ENCODE peak calls at places on chromosomes 16 and 17, in five cellular contexts. R, O, M, D and F are unnamed samples. For H3K4me1, the result is how much of the 10 kb centered on the place peaks cover.

GRCh38 chr17:1000597-1001490 is 3.9 kb downstream of the TIMM22 start:
- DNase-seq in R (no peak), O (no peak), M (no peak), D (peak), F (peak)

GRCh38 chr17:34066528-34066927 is 188.6 kb upstream of the CCL2 start:
- DNase-seq in R (no peak), O (no peak), M (peak), D (no peak), F (no peak)

GRCh38 chr16:26645629-26646028 is 421.1 kb upstream of the C16orf82 start:
- DNase-seq in R (peak), O (no peak), M (peak), D (no peak), F (no peak)

GRCh38 chr16:6629110-6629509 is 703.5 kb upstream of the RBFOX1 start:
- DNase-seq in R (no peak), O (peak), M (no peak), D (no peak), F (no peak)

GRCh38 chr16:9797306-9797705 is 384.9 kb downstream of the GRIN2A start:
- DNase-seq in R (no peak), O (no peak), M (no peak), D (no peak), F (peak)

GRCh38 chr17:58968662-58969061 is 138.0 kb downstream of the TRIM37 start:
- DNase-seq in R (no peak), O (no peak), M (no peak), D (peak), F (no peak)

GRCh38 chr16:67021321-67021720 is 7.6 kb upstream of the CBFB start:
- DNase-seq in R (no peak), O (no peak), M (no peak), D (no peak), F (no peak)

GRCh38 chr17:44086364-44087311 is 16.1 kb downstream of the G6PC3 start:
- DNase-seq in R (no peak), O (no peak), M (no peak), D (peak), F (peak)

GRCh38 chr17:44966348-44967025 is 1.6 kb downstream of the C1QL1 start:
- DNase-seq in R (no peak), O (no peak), M (no peak), D (no peak), F (no peak)

GRCh38 chr16:2708955-2709587 is 11.0 kb downstream of the PRSS27 start:
- DNase-seq in R (no peak), O (no peak), M (no peak), D (no peak), F (no peak)

GRCh38 chr16:2707368-2708289 is 12.4 kb downstream of the PRSS27 start:
- DNase-seq in R (no peak), O (no peak), M (no peak), D (no peak), F (no peak)

GRCh38 chr16:2709588-2709984 is 10.4 kb downstream of the PRSS27 start:
- DNase-seq in R (no peak), O (no peak), M (no peak), D (no peak), F (no peak)

GRCh38 chr16:2706611-2707311 is 13.3 kb downstream of the PRSS27 start:
- DNase-seq in R (no peak), O (no peak), M (no peak), D (no peak), F (no peak)

DNA sequence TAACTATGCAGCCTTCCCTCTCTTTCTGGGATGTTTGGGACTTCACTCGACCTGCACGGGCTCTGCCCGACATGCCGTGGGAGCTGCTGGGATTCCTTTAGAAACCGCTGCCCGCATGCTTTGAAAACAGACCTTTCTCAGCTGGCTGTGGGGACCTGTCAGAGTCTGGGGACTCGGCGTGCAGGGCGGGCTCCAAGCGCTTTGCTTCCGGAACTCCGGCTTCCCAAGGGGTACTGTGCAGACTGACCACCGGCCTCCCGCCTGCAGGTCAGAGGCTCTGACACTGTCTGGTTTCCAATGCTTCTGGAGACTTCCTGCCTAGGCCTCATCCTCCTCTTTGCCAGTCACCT is 11.8 kb downstream of the PRSS27 start:
- DNase-seq in R (no peak), O (no peak), M (no peak), D (no peak), F (no peak)
- H3K4me1 ChIP-seq in R (under half), O (under half), M (under half), D (under half), F (under half)

GRCh38 chr16:27781195-27781524 is 231.2 kb downstream of the KATNIP start:
- DNase-seq in R (no peak), O (no peak), M (no peak), D (peak), F (no peak)

GRCh38 chr16:27780468-27781194 is 230.7 kb downstream of the KATNIP start:
- DNase-seq in R (no peak), O (no peak), M (no peak), D (no peak), F (no peak)

GRCh38 chr16:27778171-27778925 is 228.4 kb downstream of the KATNIP start:
- DNase-seq in R (no peak), O (no peak), M (no peak), D (no peak), F (no peak)

GRCh38 chr16:27778926-27779570 is 229.1 kb downstream of the KATNIP start:
- DNase-seq in R (no peak), O (no peak), M (no peak), D (no peak), F (no peak)

DNA sequence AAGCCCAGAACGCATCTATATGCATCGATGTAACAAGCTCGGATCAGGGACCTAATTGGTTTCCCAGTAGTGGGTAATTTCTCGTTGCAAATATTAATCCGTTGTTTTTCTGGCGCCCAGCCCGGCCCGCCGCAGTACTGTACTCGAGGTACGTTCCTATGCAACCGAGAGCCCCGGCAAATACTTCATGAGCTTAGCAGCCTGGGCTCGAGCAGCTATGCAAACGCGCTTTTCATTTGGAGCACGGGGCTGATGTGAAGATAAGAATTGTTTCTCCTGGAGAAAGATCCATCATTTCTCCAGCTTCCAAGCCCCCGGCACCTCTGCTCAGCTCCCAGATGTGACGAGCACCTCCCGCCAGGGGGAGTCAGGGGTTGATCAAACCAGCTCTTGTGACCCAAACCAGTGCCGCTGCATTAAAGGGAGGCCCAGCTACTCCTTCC is 229.8 kb downstream of the KATNIP start:
- DNase-seq in R (no peak), O (peak), M (no peak), D (peak), F (no peak)
- TF ChIP-seq CTCF in R (no peak), O (peak), M (peak), D (peak), F (peak)

GRCh38 chr16:25007284-25007984 is 7.7 kb downstream of the ARHGAP17 start:
- DNase-seq in R (no peak), O (no peak), M (no peak), D (peak), F (no peak)

GRCh38 chr16:25011891-25012499 is 3.2 kb downstream of the ARHGAP17 start:
- DNase-seq in R (no peak), O (no peak), M (no peak), D (no peak), F (no peak)

GRCh38 chr16:25012525-25012991 is 2.6 kb downstream of the ARHGAP17 start:
- DNase-seq in R (no peak), O (no peak), M (no peak), D (peak), F (peak)

GRCh38 chr16:25010542-25010941 is 4.6 kb downstream of the ARHGAP17 start:
- DNase-seq in R (no peak), O (no peak), M (no peak), D (no peak), F (no peak)

GRCh38 chr16:25009822-25010221 is 5.3 kb downstream of the ARHGAP17 start:
- DNase-seq in R (no peak), O (no peak), M (no peak), D (peak), F (no peak)
- H3K4me1 ChIP-seq in R (under half), O (under half), M (half or more), D (under half), F (under half)

GRCh38 chr16:51134269-51134812 is 16.7 kb downstream of the SALL1 start:
- DNase-seq in R (no peak), O (no peak), M (no peak), D (peak), F (no peak)

GRCh38 chr16:51133691-51134090 is 17.4 kb downstream of the SALL1 start:
- DNase-seq in R (no peak), O (no peak), M (no peak), D (no peak), F (no peak)

GRCh38 chr16:51137097-51137496 is 14.0 kb downstream of the SALL1 start:
- DNase-seq in R (no peak), O (no peak), M (no peak), D (no peak), F (no peak)

GRCh38 chr16:51133130-51133529 is 17.9 kb downstream of the SALL1 start:
- DNase-seq in R (no peak), O (no peak), M (no peak), D (no peak), F (no peak)

GRCh38 chr16:51134876-51135275 is 16.2 kb downstream of the SALL1 start:
- DNase-seq in R (no peak), O (no peak), M (no peak), D (no peak), F (no peak)
- TF ChIP-seq CTCF in R (no peak), O (no peak), M (no peak), D (no peak), F (no peak)

GRCh38 chr17:17511971-17512858 is 16.0 kb upstream of the RASD1 start:
- DNase-seq in R (no peak), O (no peak), M (no peak), D (peak), F (peak)

GRCh38 chr17:17510456-17511292 is 14.5 kb upstream of the RASD1 start:
- DNase-seq in R (no peak), O (no peak), M (no peak), D (no peak), F (no peak)

GRCh38 chr17:17512866-17513265 is 16.7 kb upstream of the RASD1 start:
- DNase-seq in R (no peak), O (no peak), M (no peak), D (no peak), F (no peak)

GRCh38 chr17:17509601-17510425 is 13.6 kb upstream of the RASD1 start:
- DNase-seq in R (no peak), O (no peak), M (no peak), D (no peak), F (no peak)

DNA sequence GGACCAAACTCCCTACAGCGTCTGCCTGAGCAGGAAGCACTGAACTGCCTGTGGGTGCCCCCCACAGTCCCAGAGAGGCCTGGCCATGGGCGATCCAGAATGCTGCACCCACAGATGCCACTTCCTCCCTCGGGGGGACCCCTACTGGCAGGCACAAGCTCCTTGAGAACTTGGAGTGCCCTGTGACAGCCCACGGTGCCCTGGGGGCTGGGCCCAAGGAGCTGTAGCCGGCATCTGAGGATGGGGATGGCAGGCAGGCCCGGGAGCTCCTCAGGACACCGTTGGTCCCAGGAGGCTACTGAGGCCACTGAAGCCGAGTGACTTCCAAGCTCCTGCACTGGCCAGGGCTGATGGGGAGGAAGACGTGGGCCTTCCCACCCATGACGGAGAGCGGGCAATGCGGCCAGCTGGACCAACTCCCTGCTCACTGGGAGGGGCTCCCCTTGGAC is 15.1 kb upstream of the RASD1 start:
- DNase-seq in R (no peak), O (no peak), M (no peak), D (no peak), F (no peak)
- H3K4me1 ChIP-seq in R (under half), O (under half), M (under half), D (under half), F (under half)